ENCODE peak calls at places on chromosomes 12 and 14, in seven cellular contexts. P, J, Z, N, Q, G and C are unnamed samples.

GRCh38 chr14:104086661-104087461 is 1.4 kb downstream of the ASPG start:
- DNase-seq in Q (no peak), G (peak), N (no peak), Z (peak), P (no peak), J (no peak), C (peak)

GRCh38 chr14:51620036-51620435 is 31.7 kb upstream of the FRMD6 start:
- DNase-seq in Z (no peak), Q (no peak), N (no peak), P (no peak), J (no peak), G (no peak), C (no peak)

GRCh38 chr12:106131671-106132070 is 7.1 kb downstream of the NUAK1 start:
- DNase-seq in G (no peak), P (no peak), Z (no peak), J (no peak), N (no peak), Q (no peak), C (no peak)

GRCh38 chr14:68188174-68188573 is 368.6 kb downstream of the RAD51B start:
- DNase-seq in Q (no peak), J (no peak), Z (no peak), G (no peak), P (no peak), N (no peak), C (no peak)

GRCh38 chr12:32307352-32307751 is 92.0 kb upstream of the FGD4 start:
- DNase-seq in J (no peak), G (no peak), N (no peak), Z (no peak), P (no peak), Q (no peak), C (no peak)

GRCh38 chr14:78836777-78837176 is 666.6 kb downstream of the NRXN3 start:
- DNase-seq in Z (no peak), J (peak), P (no peak), Q (peak), G (no peak), N (no peak), C (no peak)

GRCh38 chr14:29927596-29928341 is at the start of gene PRKD1:
- DNase-seq in N (peak), Q (peak), Z (peak), J (peak), G (peak), P (no peak), C (peak)

GRCh38 chr12:28202374-28203130 is 12.3 kb downstream of the CCDC91 start:
- DNase-seq in P (no peak), N (no peak), Q (no peak), G (no peak), J (no peak), Z (no peak), C (no peak)

GRCh38 chr12:100520048-100520769 is 46.5 kb downstream of the NR1H4 start:
- DNase-seq in Q (no peak), N (no peak), J (no peak), G (no peak), P (no peak), Z (no peak), C (no peak)

GRCh38 chr12:89205517-89205916 is 146.8 kb downstream of the DUSP6 start:
- DNase-seq in G (no peak), P (no peak), N (no peak), Z (no peak), J (no peak), Q (no peak), C (no peak)

GRCh38 chr12:120092531-120093335 is 23.8 kb downstream of the RAB35 start:
- DNase-seq in Z (no peak), Q (no peak), P (no peak), N (no peak), G (no peak), J (no peak), C (no peak)

GRCh38 chr14:41073544-41073943 is 533.1 kb upstream of the LRFN5 start:
- DNase-seq in Q (no peak), N (no peak), Z (no peak), J (no peak), G (no peak), P (no peak), C (no peak)

GRCh38 chr14:59061292-59061691 is 127.2 kb upstream of the DAAM1 start:
- DNase-seq in Z (no peak), G (no peak), Q (no peak), N (no peak), J (no peak), P (no peak), C (no peak)

GRCh38 chr14:52076334-52076733 is 7.5 kb upstream of the NID2 start:
- DNase-seq in Q (no peak), N (no peak), Z (peak), P (no peak), J (no peak), G (no peak), C (peak)

GRCh38 chr12:13116259-13116658 is 12.8 kb upstream of the GSG1 start:
- DNase-seq in G (no peak), N (no peak), Q (no peak), P (no peak), Z (no peak), J (no peak), C (no peak)

GRCh38 chr14:23320584-23321571 is at the start of gene PABPN1:
- DNase-seq in Z (peak), J (peak), P (peak), N (peak), G (peak), Q (peak), C (peak)

GRCh38 chr12:118840399-118840798 is 140.9 kb upstream of the SRRM4 start:
- DNase-seq in Z (no peak), J (peak), P (no peak), G (no peak), N (no peak), Q (no peak), C (no peak)

GRCh38 chr14:88554458-88555286 is at the start of gene PTPN21:
- DNase-seq in Z (peak), P (no peak), G (peak), J (peak), Q (peak), N (peak), C (peak)

GRCh38 chr12:25497021-25497420 is 56.1 kb downstream of the LMNTD1 start:
- DNase-seq in J (no peak), Z (no peak), N (no peak), Q (no peak), G (no peak), P (no peak), C (no peak)

DNA sequence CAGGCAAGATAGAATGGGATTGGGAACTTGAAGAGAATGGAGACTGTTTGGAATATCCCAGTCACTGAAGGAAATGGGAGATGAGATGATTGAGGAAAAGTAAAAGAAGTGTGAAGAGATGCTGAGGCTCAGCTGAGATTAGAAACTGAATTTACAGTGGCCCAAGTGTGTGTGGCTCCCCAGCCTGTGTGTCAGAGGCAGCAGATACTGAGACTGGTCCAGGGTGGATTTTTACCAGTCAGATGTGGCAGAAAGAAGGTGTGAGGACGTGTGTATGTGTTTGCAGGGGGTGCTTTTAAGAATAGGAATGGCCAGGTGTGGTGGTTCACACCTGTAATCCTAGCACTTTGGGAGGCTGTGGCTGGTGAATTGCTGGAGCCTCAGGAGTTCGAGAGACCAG is 42.9 kb downstream of the PRKCH start:
- DNase-seq in Q (no peak), P (no peak), N (no peak), J (no peak), G (no peak), Z (no peak), C (no peak)
- H3K27ac ChIP-seq in Q (no peak), P (no peak), N (peak), J (no peak), G (no peak), Z (no peak), C (no peak)

GRCh38 chr12:2051700-2052625 is 824 bp upstream of the CACNA1C start:
- DNase-seq in Q (no peak), J (no peak), P (no peak), Z (no peak), N (no peak), G (no peak), C (no peak)

GRCh38 chr12:2052861-2053674 is at the start of gene CACNA1C:
- DNase-seq in N (peak), Q (peak), Z (peak), J (no peak), G (no peak), P (no peak), C (no peak)

GRCh38 chr12:2057041-2057792 is 4.4 kb downstream of the CACNA1C start:
- DNase-seq in G (no peak), Q (peak), Z (no peak), P (no peak), J (peak), N (no peak), C (no peak)

GRCh38 chr12:2054091-2055018 is 1.6 kb downstream of the CACNA1C start:
- DNase-seq in G (no peak), J (no peak), N (no peak), Q (no peak), P (no peak), Z (no peak), C (no peak)

DNA sequence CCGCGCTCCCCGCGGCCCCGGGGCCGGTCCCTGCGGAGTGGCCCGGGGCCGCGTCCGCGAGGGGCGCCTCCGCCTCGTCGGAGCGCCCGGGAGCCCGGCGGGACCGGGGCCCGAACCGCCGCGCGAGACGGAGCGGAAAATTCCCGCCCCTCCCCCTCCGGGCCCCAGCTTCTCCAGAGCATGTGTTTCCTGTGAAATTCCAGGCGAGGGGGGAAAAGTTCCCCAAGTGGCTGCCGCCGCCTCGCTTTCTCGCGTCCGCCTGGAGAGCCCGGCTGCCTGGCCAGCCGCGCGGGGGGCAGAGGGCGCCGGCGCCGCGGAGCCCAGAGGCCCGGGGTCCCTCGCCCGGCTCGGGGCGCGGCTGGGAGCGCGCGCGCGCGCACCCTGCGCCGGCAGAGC is 886 bp downstream of the CACNA1C start:
- DNase-seq in Q (peak), J (no peak), N (no peak), Z (no peak), G (no peak), P (no peak), C (no peak)
- H3K27ac ChIP-seq in Q (peak), J (no peak), N (peak), Z (no peak), G (peak), P (no peak), C (peak)

GRCh38 chr14:26841920-26842741 is 244.3 kb upstream of the NOVA1 start:
- DNase-seq in Z (peak), J (no peak), N (peak), G (no peak), P (peak), Q (peak), C (no peak)

GRCh38 chr14:26839481-26839880 is 241.6 kb upstream of the NOVA1 start:
- DNase-seq in P (no peak), Z (no peak), N (no peak), J (no peak), G (no peak), Q (no peak), C (no peak)

GRCh38 chr14:26846388-26846787 is 248.6 kb upstream of the NOVA1 start:
- DNase-seq in P (no peak), J (peak), N (no peak), Q (no peak), G (no peak), Z (no peak), C (no peak)

GRCh38 chr14:26845106-26845818 is 247.4 kb upstream of the NOVA1 start:
- DNase-seq in J (peak), N (no peak), Q (no peak), G (no peak), P (no peak), Z (no peak), C (no peak)

DNA sequence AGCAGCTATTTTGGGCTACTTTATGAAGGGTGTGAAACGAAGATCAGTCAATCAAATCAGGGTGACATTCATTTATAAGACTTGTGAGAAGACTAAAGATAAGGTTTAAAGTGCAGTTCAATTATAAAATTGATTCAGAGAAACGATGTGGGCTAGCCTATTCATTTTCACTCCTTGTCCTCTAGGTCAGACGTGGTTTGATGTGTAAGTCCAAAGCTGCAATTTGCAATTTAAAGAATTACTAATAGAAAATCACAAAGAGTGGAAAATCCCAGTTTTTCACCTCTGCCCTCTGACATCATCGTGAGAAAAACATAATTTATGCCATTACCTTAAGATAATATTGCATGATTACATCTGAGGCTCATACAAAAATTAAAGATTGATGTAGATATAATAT is 243.5 kb upstream of the NOVA1 start:
- DNase-seq in G (no peak), Z (no peak), Q (no peak), J (no peak), N (no peak), P (no peak), C (no peak)
- H3K27ac ChIP-seq in G (no peak), Z (no peak), Q (peak), J (no peak), N (peak), P (no peak), C (no peak)

GRCh38 chr14:61476737-61477410 is 155.5 kb downstream of the PRKCH start:
- DNase-seq in Z (no peak), G (no peak), P (peak), Q (peak), N (no peak), J (peak), C (peak)
- H3K27ac ChIP-seq in Z (peak), G (peak), P (peak), Q (peak), N (peak), J (peak), C (peak)

DNA sequence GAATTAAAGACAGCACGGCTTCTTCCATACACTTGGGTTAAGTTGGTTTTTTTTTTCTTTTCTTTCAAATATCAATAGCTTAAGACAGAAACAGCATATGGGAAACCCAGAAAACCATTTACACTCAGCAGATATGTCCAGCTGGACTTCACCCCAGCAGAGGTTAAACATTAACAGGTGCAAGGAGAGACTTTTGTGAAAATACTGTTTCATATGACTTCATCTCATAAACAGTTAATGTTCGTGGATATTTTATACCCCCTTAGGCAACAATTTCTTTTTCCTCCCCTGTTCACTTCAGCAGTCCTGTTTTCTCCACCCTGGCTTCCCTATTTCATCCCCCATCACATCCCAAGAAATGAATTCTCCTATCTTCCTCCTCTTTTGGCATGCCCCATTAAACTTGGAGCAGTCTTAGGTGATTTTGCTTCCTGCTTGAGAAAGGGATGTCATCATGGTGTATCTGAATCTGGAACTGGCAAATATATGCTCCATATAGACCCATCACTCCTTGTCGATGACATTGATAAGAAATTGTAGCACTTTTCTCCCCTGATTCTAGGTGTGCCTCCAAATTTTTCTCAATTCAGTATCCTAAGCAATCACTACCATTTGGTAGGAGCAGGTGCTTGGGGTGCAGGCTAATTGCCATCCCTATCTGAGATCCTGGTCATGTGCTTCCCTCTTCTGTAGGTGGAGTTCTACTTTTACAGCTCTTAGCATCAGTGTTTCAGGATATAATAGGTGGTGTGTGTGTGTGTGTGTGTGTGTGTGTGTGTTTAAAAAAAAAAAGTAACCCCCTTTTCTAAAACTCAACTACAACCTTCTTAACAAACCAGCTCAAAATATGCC is 67.9 kb downstream of the BMP4 start:
- DNase-seq in G (no peak), P (no peak), J (no peak), Q (no peak), Z (no peak), N (no peak), C (no peak)
- H3K27ac ChIP-seq in G (no peak), P (no peak), J (no peak), Q (no peak), Z (peak), N (no peak), C (no peak)

DNA sequence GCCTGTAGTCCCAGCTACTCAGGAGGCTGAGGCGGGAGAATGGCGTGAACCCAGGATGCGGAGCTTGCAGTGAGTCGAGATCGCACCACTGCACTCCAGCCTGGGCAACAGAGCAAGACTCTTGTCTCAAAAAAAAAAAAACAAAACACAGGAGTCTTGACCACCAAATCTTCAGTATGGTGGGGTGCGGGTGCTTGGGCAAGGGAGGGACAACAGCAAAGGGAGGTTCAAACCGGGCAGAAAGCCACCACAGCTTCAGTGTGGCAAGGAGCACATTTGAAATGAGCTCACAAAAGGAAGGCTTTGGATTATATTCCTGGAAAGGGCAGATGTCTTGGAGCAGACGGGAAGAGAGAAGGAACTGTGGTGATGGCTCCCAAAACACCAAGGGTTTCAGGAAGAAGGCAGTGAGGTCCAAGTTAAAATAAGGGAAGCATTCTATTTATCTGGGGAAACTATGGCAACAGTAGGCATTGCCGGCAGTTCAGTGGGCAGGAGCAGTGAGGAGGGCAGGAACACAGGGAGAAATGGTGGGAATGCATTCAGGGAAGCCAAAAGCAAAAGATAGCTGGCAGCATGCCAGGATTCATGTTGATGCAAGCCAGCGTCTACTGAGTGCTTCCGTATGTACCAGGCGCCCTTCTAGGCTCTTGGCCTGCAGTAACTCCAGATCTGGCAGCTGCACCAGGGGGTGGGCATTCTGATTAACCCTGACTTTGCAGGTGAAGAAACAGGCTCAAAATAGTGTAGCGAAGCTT is 51.0 kb upstream of the SRSF5 start:
- DNase-seq in G (peak), Q (peak), J (no peak), N (peak), Z (peak), P (peak), C (peak)
- H3K27ac ChIP-seq in G (peak), Q (peak), J (no peak), N (peak), Z (no peak), P (peak), C (peak)

GRCh38 chr12:85356596-85357385 is 76.8 kb downstream of the ALX1 start:
- DNase-seq in Z (no peak), G (no peak), N (no peak), Q (no peak), P (no peak), J (no peak), C (no peak)
- H3K27ac ChIP-seq in Z (no peak), G (no peak), N (no peak), Q (no peak), P (no peak), J (no peak), C (no peak)